ENCODE peak calls at places on chromosomes 2 and 18, in seven cellular contexts. One of them, this sample, is unnamed.
A peak's percentile ranks its signal among the peaks of the same experiment; 100 is the strongest.

GRCh38 chr2:135132314-135132713 is 80.2 kb downstream of the RAB3GAP1 start:
- DNase-seq in stimulated activated CD4-positive, alpha-beta T cell treated with anti-CD3 and anti-CD28 coated beads, Interleukin-2, amount 100 ng/mL, for 48 hours: no peak
- DNase-seq in prostate gland: no peak
- DNase-seq in mucosa of gallbladder: no peak
- DNase-seq in stimulated activated CD8-positive, alpha-beta memory T cell treated with anti-CD3 and anti-CD28 coated beads, Interleukin-15, amount 100 ng/mL, for 4 hours: no peak
- DNase-seq in SK-MEL-5: no peak
- DNase-seq in adrenal gland: no peak
- DNase-seq in this sample: no peak

GRCh38 chr2:62672601-62673000 is 32.9 kb upstream of the EHBP1 start:
- DNase-seq in stimulated activated CD4-positive, alpha-beta T cell treated with anti-CD3 and anti-CD28 coated beads, Interleukin-2, amount 100 ng/mL, for 48 hours: no peak
- DNase-seq in stimulated activated CD8-positive, alpha-beta memory T cell treated with anti-CD3 and anti-CD28 coated beads, Interleukin-15, amount 100 ng/mL, for 4 hours: no peak
- DNase-seq in SK-MEL-5: peak; percentile 64
- DNase-seq in prostate gland: no peak
- DNase-seq in mucosa of gallbladder: no peak
- DNase-seq in adrenal gland: no peak
- DNase-seq in this sample: no peak

GRCh38 chr18:50099725-50100414 is 95.1 kb downstream of the MYO5B start:
- DNase-seq in SK-MEL-5: no peak
- DNase-seq in adrenal gland: no peak
- DNase-seq in stimulated activated CD4-positive, alpha-beta T cell treated with anti-CD3 and anti-CD28 coated beads, Interleukin-2, amount 100 ng/mL, for 48 hours: no peak
- DNase-seq in mucosa of gallbladder: no peak
- DNase-seq in stimulated activated CD8-positive, alpha-beta memory T cell treated with anti-CD3 and anti-CD28 coated beads, Interleukin-15, amount 100 ng/mL, for 4 hours: no peak
- DNase-seq in prostate gland: no peak
- DNase-seq in this sample: no peak

GRCh38 chr2:210556355-210556980 is at the start of gene CPS1:
- DNase-seq in stimulated activated CD8-positive, alpha-beta memory T cell treated with anti-CD3 and anti-CD28 coated beads, Interleukin-15, amount 100 ng/mL, for 4 hours: no peak
- DNase-seq in SK-MEL-5: no peak
- DNase-seq in stimulated activated CD4-positive, alpha-beta T cell treated with anti-CD3 and anti-CD28 coated beads, Interleukin-2, amount 100 ng/mL, for 48 hours: no peak
- DNase-seq in adrenal gland: no peak
- DNase-seq in mucosa of gallbladder: no peak
- DNase-seq in prostate gland: no peak
- DNase-seq in this sample: no peak

GRCh38 chr2:98555681-98556080 is 52.6 kb downstream of the COA5 start:
- DNase-seq in SK-MEL-5: no peak
- DNase-seq in stimulated activated CD8-positive, alpha-beta memory T cell treated with anti-CD3 and anti-CD28 coated beads, Interleukin-15, amount 100 ng/mL, for 4 hours: no peak
- DNase-seq in prostate gland: no peak
- DNase-seq in mucosa of gallbladder: no peak
- DNase-seq in adrenal gland: no peak
- DNase-seq in stimulated activated CD4-positive, alpha-beta T cell treated with anti-CD3 and anti-CD28 coated beads, Interleukin-2, amount 100 ng/mL, for 48 hours: no peak
- DNase-seq in this sample: no peak

GRCh38 chr2:232966122-232966521 is 46.9 kb downstream of the NGEF start:
- DNase-seq in mucosa of gallbladder: no peak
- DNase-seq in stimulated activated CD4-positive, alpha-beta T cell treated with anti-CD3 and anti-CD28 coated beads, Interleukin-2, amount 100 ng/mL, for 48 hours: no peak
- DNase-seq in adrenal gland: no peak
- DNase-seq in prostate gland: no peak
- DNase-seq in stimulated activated CD8-positive, alpha-beta memory T cell treated with anti-CD3 and anti-CD28 coated beads, Interleukin-15, amount 100 ng/mL, for 4 hours: no peak
- DNase-seq in SK-MEL-5: no peak
- DNase-seq in this sample: no peak

GRCh38 chr2:225429718-225430117 is 30.2 kb downstream of the NYAP2 start:
- DNase-seq in stimulated activated CD8-positive, alpha-beta memory T cell treated with anti-CD3 and anti-CD28 coated beads, Interleukin-15, amount 100 ng/mL, for 4 hours: no peak
- DNase-seq in prostate gland: no peak
- DNase-seq in adrenal gland: peak; percentile 38
- DNase-seq in mucosa of gallbladder: no peak
- DNase-seq in stimulated activated CD4-positive, alpha-beta T cell treated with anti-CD3 and anti-CD28 coated beads, Interleukin-2, amount 100 ng/mL, for 48 hours: no peak
- DNase-seq in SK-MEL-5: peak; percentile 41
- DNase-seq in this sample: no peak

GRCh38 chr2:7517122-7517487 is 599.9 kb downstream of the RNF144A start:
- DNase-seq in SK-MEL-5: peak; percentile 29
- DNase-seq in adrenal gland: no peak
- DNase-seq in prostate gland: no peak
- DNase-seq in mucosa of gallbladder: no peak
- DNase-seq in stimulated activated CD8-positive, alpha-beta memory T cell treated with anti-CD3 and anti-CD28 coated beads, Interleukin-15, amount 100 ng/mL, for 4 hours: no peak
- DNase-seq in stimulated activated CD4-positive, alpha-beta T cell treated with anti-CD3 and anti-CD28 coated beads, Interleukin-2, amount 100 ng/mL, for 48 hours: no peak
- DNase-seq in this sample: no peak

GRCh38 chr2:96977631-96978195 is 8.7 kb downstream of the FAM178B start:
- DNase-seq in SK-MEL-5: peak; percentile 98
- DNase-seq in stimulated activated CD4-positive, alpha-beta T cell treated with anti-CD3 and anti-CD28 coated beads, Interleukin-2, amount 100 ng/mL, for 48 hours: no peak
- DNase-seq in prostate gland: no peak
- DNase-seq in adrenal gland: no peak
- DNase-seq in stimulated activated CD8-positive, alpha-beta memory T cell treated with anti-CD3 and anti-CD28 coated beads, Interleukin-15, amount 100 ng/mL, for 4 hours: no peak
- DNase-seq in mucosa of gallbladder: no peak
- DNase-seq in this sample: peak; percentile 12

GRCh38 chr2:8495189-8495855 is 186.5 kb upstream of the ID2 start:
- DNase-seq in SK-MEL-5: no peak
- DNase-seq in mucosa of gallbladder: no peak
- DNase-seq in stimulated activated CD4-positive, alpha-beta T cell treated with anti-CD3 and anti-CD28 coated beads, Interleukin-2, amount 100 ng/mL, for 48 hours: no peak
- DNase-seq in stimulated activated CD8-positive, alpha-beta memory T cell treated with anti-CD3 and anti-CD28 coated beads, Interleukin-15, amount 100 ng/mL, for 4 hours: no peak
- DNase-seq in adrenal gland: no peak
- DNase-seq in prostate gland: no peak
- DNase-seq in this sample: no peak

This sample was measured in CD4-positive, CD25-positive, alpha-beta regulatory T cell.